ENCODE peak calls at places on chromosomes 3 and 15, in four cellular contexts. One of them, this sample, is unnamed.

GRCh38 chr3:143207338-143207961 is 87.9 kb downstream of the CHST2 start:
- DNase-seq in HuH-7: no peak
- DNase-seq in breast epithelium: no peak
- DNase-seq in T-cell: no peak
- DNase-seq in this sample: no peak

GRCh38 chr15:68441045-68441743 is 9.2 kb upstream of the ITGA11 start:
- DNase-seq in HuH-7: no peak
- DNase-seq in breast epithelium: no peak
- DNase-seq in T-cell: no peak
- DNase-seq in this sample: no peak

GRCh38 chr3:188923671-188924070 is 248.1 kb upstream of the TPRG1 start:
- DNase-seq in HuH-7: no peak
- DNase-seq in breast epithelium: no peak
- DNase-seq in T-cell: no peak
- DNase-seq in this sample: no peak

GRCh38 chr15:65583701-65584100 is 27.2 kb downstream of the INTS14 start:
- DNase-seq in HuH-7: no peak
- DNase-seq in breast epithelium: no peak
- DNase-seq in T-cell: peak
- DNase-seq in this sample: no peak

GRCh38 chr15:76150508-76150907 is 90.7 kb downstream of the TMEM266 start:
- DNase-seq in HuH-7: no peak
- DNase-seq in breast epithelium: no peak
- DNase-seq in T-cell: no peak
- DNase-seq in this sample: no peak

GRCh38 chr3:197124713-197125112 is 95.1 kb upstream of the MELTF start:
- DNase-seq in HuH-7: no peak
- DNase-seq in breast epithelium: no peak
- DNase-seq in T-cell: no peak
- DNase-seq in this sample: no peak

GRCh38 chr3:19901337-19901736 is 32.7 kb downstream of the EFHB start:
- DNase-seq in HuH-7: no peak
- DNase-seq in breast epithelium: no peak
- DNase-seq in T-cell: no peak
- DNase-seq in this sample: no peak

GRCh38 chr3:23324745-23325144 is 121.6 kb downstream of the UBE2E2 start:
- DNase-seq in HuH-7: no peak
- DNase-seq in breast epithelium: no peak
- DNase-seq in T-cell: no peak
- DNase-seq in this sample: no peak

GRCh38 chr3:171311784-171312183 is 148.4 kb downstream of the TNIK start:
- DNase-seq in HuH-7: no peak
- DNase-seq in breast epithelium: no peak
- DNase-seq in T-cell: no peak
- DNase-seq in this sample: no peak

GRCh38 chr3:153043729-153044314 is 118.2 kb upstream of the RAP2B start:
- DNase-seq in HuH-7: no peak
- DNase-seq in breast epithelium: no peak
- DNase-seq in T-cell: no peak
- DNase-seq in this sample: no peak

GRCh38 chr3:156781310-156782230 is 44.6 kb upstream of the LEKR1 start:
- DNase-seq in HuH-7: no peak
- DNase-seq in breast epithelium: no peak
- DNase-seq in T-cell: no peak
- DNase-seq in this sample: no peak

GRCh38 chr15:59199775-59200465 is 6.7 kb upstream of the LDHAL6B start:
- DNase-seq in HuH-7: no peak
- DNase-seq in breast epithelium: no peak
- DNase-seq in T-cell: no peak
- DNase-seq in this sample: no peak

GRCh38 chr3:130728037-130728436 is 18.6 kb downstream of the PIK3R4 start:
- DNase-seq in HuH-7: no peak
- DNase-seq in breast epithelium: no peak
- DNase-seq in T-cell: no peak
- DNase-seq in this sample: no peak

GRCh38 chr15:79973445-79974180 is 2.6 kb upstream of the BCL2A1 start:
- DNase-seq in HuH-7: no peak
- DNase-seq in breast epithelium: no peak
- DNase-seq in T-cell: no peak
- DNase-seq in this sample: no peak

GRCh38 chr3:136955813-136956212 is 2.0 kb upstream of the IL20RB start:
- DNase-seq in HuH-7: peak
- DNase-seq in breast epithelium: no peak
- DNase-seq in T-cell: no peak
- DNase-seq in this sample: peak

GRCh38 chr3:144456041-144456440 is 484.4 kb downstream of the DIPK2A start:
- DNase-seq in HuH-7: no peak
- DNase-seq in breast epithelium: no peak
- DNase-seq in T-cell: no peak
- DNase-seq in this sample: no peak

This sample was measured in Caco-2.